ENCODE peak calls at places on chromosomes 6 and 20, in ten cellular contexts. A is choroid plexus epithelial cell; W is psoas muscle; N is coronary artery; M is progenitor cell of endocrine pancreas; V is brain microvascular endothelial cell; Q is heart right ventricle; S is CD4-positive, alpha-beta T cell; P is HepG2; T is adrenal gland. H is an unnamed sample.
A peak's percentile ranks its signal among the peaks of the same experiment; 100 is the strongest.

GRCh38 chr6:112036088-112036637 is 17.7 kb upstream of the CCN6 start:
- DNase-seq in A (no peak), W (no peak), N (no peak), M (no peak), V (no peak), Q (no peak), S (no peak), P (no peak), T (no peak), H (no peak)

GRCh38 chr6:7468382-7469081 is 72.9 kb upstream of the DSP start:
- DNase-seq in A (peak; percentile 46), W (no peak), N (no peak), M (no peak), V (peak; percentile 81), Q (peak; percentile 67), S (no peak), P (no peak), T (peak; percentile 86), H (peak; percentile 68)

GRCh38 chr20:37649017-37649416 is 44.8 kb upstream of the CTNNBL1 start:
- DNase-seq in A (no peak), W (no peak), N (no peak), M (no peak), V (no peak), Q (no peak), S (no peak), P (no peak), T (peak; percentile 30), H (peak; percentile 11)

GRCh38 chr6:84623956-84624680 is 140.3 kb downstream of the TBX18 start:
- DNase-seq in A (peak; percentile 91), W (no peak), N (no peak), M (no peak), V (peak; percentile 91), Q (peak; percentile 35), S (no peak), P (no peak), T (no peak), H (peak; percentile 94)

GRCh38 chr6:56529594-56530191 is 113.0 kb downstream of the DST start:
- DNase-seq in A (peak; percentile 51), W (no peak), N (no peak), M (no peak), V (no peak), Q (no peak), S (no peak), P (no peak), T (no peak), H (no peak)

GRCh38 chr6:14524319-14524718 is 406.7 kb downstream of the CD83 start:
- DNase-seq in A (no peak), W (no peak), N (no peak), M (no peak), V (peak; percentile 52), Q (peak; percentile 37), S (no peak), P (no peak), T (peak; percentile 20), H (peak; percentile 76)

GRCh38 chr6:166465671-166466087 is 82.9 kb upstream of the MPC1 start:
- DNase-seq in A (no peak), W (no peak), N (no peak), M (no peak), V (no peak), Q (peak; percentile 38), S (no peak), P (no peak), T (no peak), H (peak; percentile 57)

GRCh38 chr20:43789593-43789992 is 62.8 kb upstream of the GTSF1L start:
- DNase-seq in A (no peak), W (no peak), N (no peak), M (no peak), V (no peak), Q (no peak), S (no peak), P (no peak), T (no peak), H (peak; percentile 33)

GRCh38 chr6:46191961-46192360 is 21.2 kb upstream of the ENPP5 start:
- DNase-seq in A (peak; percentile 76), W (no peak), N (no peak), M (no peak), V (peak; percentile 81), Q (no peak), S (no peak), P (no peak), T (no peak), H (peak; percentile 39)

GRCh38 chr6:166439366-166440091 is 56.8 kb upstream of the MPC1 start:
- DNase-seq in A (no peak), W (no peak), N (no peak), M (no peak), V (no peak), Q (no peak), S (no peak), P (no peak), T (no peak), H (no peak)

GRCh38 chr6:18307006-18307405 is 42.7 kb upstream of the DEK start:
- DNase-seq in A (peak; percentile 74), W (no peak), N (no peak), M (no peak), V (peak; percentile 26), Q (no peak), S (no peak), P (no peak), T (no peak), H (peak; percentile 11)

GRCh38 chr6:163539101-163539762 is 124.7 kb downstream of the QKI start:
- DNase-seq in A (no peak), W (no peak), N (no peak), M (no peak), V (no peak), Q (no peak), S (no peak), P (no peak), T (no peak), H (no peak)

GRCh38 chr6:154039231-154039842 is at the start of gene OPRM1:
- DNase-seq in A (peak; percentile 29), W (peak; percentile 27), N (no peak), M (peak; percentile 85), V (peak; percentile 38), Q (peak; percentile 10), S (peak; percentile 7), P (no peak), T (peak; percentile 13), H (peak; percentile 43)

GRCh38 chr6:154041001-154041400 is 2.0 kb downstream of the OPRM1 start:
- DNase-seq in A (no peak), W (no peak), N (no peak), M (no peak), V (no peak), Q (no peak), S (no peak), P (no peak), T (no peak), H (no peak)
- TF ChIP-seq CTCF in A (no peak), W (no peak), N (no peak), M (no peak), V (no peak), Q (no peak), S (no peak), P (no peak), T (no peak), H (no peak)

GRCh38 chr6:116139917-116140316 is 14.0 kb upstream of the COL10A1 start:
- DNase-seq in A (no peak), W (no peak), N (no peak), M (no peak), V (no peak), Q (no peak), S (no peak), P (peak; percentile 16), T (no peak), H (no peak)
- TF ChIP-seq CTCF in A (peak; percentile 4), W (no peak), N (no peak), M (peak; percentile 30), V (peak; percentile 9), Q (no peak), S (no peak), P (peak; percentile 43), T (no peak), H (no peak)

GRCh38 chr20:62141397-62142251 is 1.6 kb downstream of the PSMA7 start:
- DNase-seq in A (peak; percentile 56), W (no peak), N (no peak), M (no peak), V (no peak), Q (no peak), S (no peak), P (peak; percentile 64), T (peak; percentile 45), H (peak; percentile 55)
- TF ChIP-seq CTCF in A (peak; percentile 71), W (no peak), N (no peak), M (peak; percentile 30), V (peak; percentile 63), Q (peak; percentile 40), S (peak; percentile 27), P (peak; percentile 75), T (peak; percentile 28), H (peak; percentile 54)

GRCh38 chr6:28134015-28134414 is 7.7 kb upstream of the ZKSCAN8 start:
- DNase-seq in A (peak; percentile 70), W (no peak), N (no peak), M (no peak), V (peak; percentile 22), Q (peak; percentile 16), S (no peak), P (peak; percentile 59), T (peak; percentile 25), H (peak; percentile 67)
- TF ChIP-seq CTCF in A (peak; percentile 65), W (peak; percentile 33), N (no peak), M (peak; percentile 37), V (peak; percentile 70), Q (peak; percentile 54), S (peak; percentile 32), P (peak; percentile 75), T (peak; percentile 30), H (peak; percentile 64)

H was measured in fibroblast of pulmonary artery.